ENCODE peak calls at places on chromosomes 13 and 19, in six cellular contexts. T is amniotic epithelial cell; Z is C1 segment of cervical spinal cord; Y is activated CD4-positive, alpha-beta T cell treated with anti-CD3 and anti-CD28 coated beads, Interleukin-2, amount 50 U/mL, for 1 hour; S is ecto neural progenitor cell; H is epithelial cell of esophagus. B is an unnamed sample.
A peak's percentile ranks its signal among the peaks of the same experiment; 100 is the strongest.

GRCh38 chr19:3693030-3693925 is 7.0 kb downstream of the PIP5K1C start:
- DNase-seq in T (no peak), Z (no peak), Y (no peak), S (no peak), H (no peak), B (no peak)

GRCh38 chr19:55486971-55487883 is 1.0 kb upstream of the SSC5D start:
- DNase-seq in T (peak; percentile 91), Z (no peak), Y (peak; percentile 38), S (no peak), H (peak; percentile 87), B (peak; percentile 97)

GRCh38 chr19:32936065-32936464 is 35.7 kb downstream of the CEP89 start:
- DNase-seq in T (no peak), Z (no peak), Y (no peak), S (no peak), H (no peak), B (no peak)

GRCh38 chr13:109698779-109699178 is 87.6 kb downstream of the IRS2 start:
- DNase-seq in T (peak; percentile 94), Z (no peak), Y (no peak), S (no peak), H (peak; percentile 10), B (peak; percentile 49)

GRCh38 chr19:46346821-46347571 is at the start of gene PPP5C:
- DNase-seq in T (peak; percentile 88), Z (peak; percentile 87), Y (peak; percentile 79), S (peak; percentile 97), H (peak; percentile 90), B (peak; percentile 90)

GRCh38 chr13:41962994-41963393 is 2.1 kb upstream of the VWA8 start:
- DNase-seq in T (no peak), Z (no peak), Y (no peak), S (no peak), H (peak; percentile 96), B (peak; percentile 44)

GRCh38 chr13:49112782-49113525 is 107.2 kb upstream of the MLNR start:
- DNase-seq in T (peak; percentile 24), Z (no peak), Y (no peak), S (no peak), H (no peak), B (peak; percentile 4)

GRCh38 chr13:48319458-48320395 is 16.2 kb downstream of the RB1 start:
- DNase-seq in T (no peak), Z (no peak), Y (no peak), S (no peak), H (no peak), B (no peak)

GRCh38 chr13:31824705-31825512 is 85.6 kb downstream of the RXFP2 start:
- DNase-seq in T (peak; percentile 86), Z (no peak), Y (no peak), S (no peak), H (no peak), B (peak; percentile 16)

GRCh38 chr19:15622991-15623390 is 8.0 kb downstream of the CYP4F8 start:
- DNase-seq in T (no peak), Z (no peak), Y (no peak), S (no peak), H (peak; percentile 22), B (no peak)

GRCh38 chr13:72062566-72062965 is 195.6 kb upstream of the DACH1 start:
- DNase-seq in T (no peak), Z (no peak), Y (no peak), S (peak; percentile 52), H (peak; percentile 77), B (no peak)

GRCh38 chr19:28949535-28949934 is 263.4 kb downstream of the UQCRFS1 start:
- DNase-seq in T (no peak), Z (no peak), Y (no peak), S (no peak), H (no peak), B (no peak)

GRCh38 chr19:51329411-51329810 is 12.5 kb downstream of the VSIG10L start:
- DNase-seq in T (no peak), Z (no peak), Y (no peak), S (no peak), H (no peak), B (no peak)

GRCh38 chr19:19405919-19406877 is 723 bp downstream of the GATAD2A start:
- DNase-seq in T (no peak), Z (peak; percentile 19), Y (peak; percentile 47), S (peak; percentile 86), H (peak; percentile 41), B (peak; percentile 60)

GRCh38 chr13:43767351-43767901 is 19.3 kb downstream of the ENOX1 start:
- DNase-seq in T (no peak), Z (no peak), Y (no peak), S (no peak), H (peak; percentile 17), B (no peak)

GRCh38 chr13:111629933-111630332 is 309.5 kb downstream of the TEX29 start:
- DNase-seq in T (no peak), Z (no peak), Y (no peak), S (peak; percentile 44), H (no peak), B (no peak)

GRCh38 chr13:105979131-105979530 is 556.3 kb downstream of the EFNB2 start:
- DNase-seq in T (no peak), Z (no peak), Y (no peak), S (no peak), H (peak; percentile 92), B (no peak)

GRCh38 chr13:99687728-99688397 is 186.6 kb downstream of the TM9SF2 start:
- DNase-seq in T (no peak), Z (no peak), Y (no peak), S (no peak), H (no peak), B (no peak)

GRCh38 chr13:40648841-40649240 is 17.6 kb downstream of the FOXO1 start:
- DNase-seq in T (no peak), Z (no peak), Y (no peak), S (no peak), H (peak; percentile 51), B (no peak)

GRCh38 chr19:44002212-44002565 is 568 bp upstream of the ZNF230 start:
- DNase-seq in T (no peak), Z (no peak), Y (no peak), S (no peak), H (no peak), B (peak; percentile 11)

GRCh38 chr19:33447336-33448158 is 74.0 kb downstream of the CEBPG start:
- DNase-seq in T (no peak), Z (no peak), Y (no peak), S (no peak), H (no peak), B (no peak)

GRCh38 chr13:101398191-101398590 is 18.1 kb downstream of the NALCN start:
- DNase-seq in T (peak; percentile 70), Z (no peak), Y (no peak), S (no peak), H (peak; percentile 71), B (peak; percentile 81)

GRCh38 chr19:4267101-4267900 is 11.8 kb upstream of the SHD start:
- DNase-seq in T (peak; percentile 44), Z (no peak), Y (peak; percentile 62), S (peak; percentile 78), H (peak; percentile 66), B (peak; percentile 37)

GRCh38 chr19:7869453-7869909 is 4.7 kb downstream of the PRR36 start:
- DNase-seq in T (no peak), Z (no peak), Y (peak; percentile 83), S (peak; percentile 91), H (peak; percentile 85), B (peak; percentile 28)

B was measured in IMR-90.